ENCODE peak calls at places on chromosomes 11 and 22, in four cellular contexts. One of them, this sample, is unnamed.

GRCh38 chr22:47784367-47784983 is 1022.0 kb downstream of the TBC1D22A start:
- DNase-seq in H1: no peak
- DNase-seq in HepG2: no peak
- DNase-seq in GM12878: no peak
- DNase-seq in this sample: no peak

GRCh38 chr11:110093407-110094297 is 460 bp downstream of the ZC3H12C start:
- DNase-seq in HepG2: peak
- DNase-seq in GM12878: no peak
- DNase-seq in H1: no peak
- DNase-seq in this sample: peak

GRCh38 chr22:24503137-24503850 is 8.2 kb downstream of the UPB1 start:
- DNase-seq in GM12878: peak
- DNase-seq in HepG2: no peak
- DNase-seq in H1: no peak
- DNase-seq in this sample: peak

GRCh38 chr22:27174970-27175369 is 517.6 kb downstream of the MIAT start:
- DNase-seq in H1: no peak
- DNase-seq in HepG2: no peak
- DNase-seq in GM12878: no peak
- DNase-seq in this sample: no peak

GRCh38 chr11:123304828-123305530 is 109.9 kb upstream of the CLMP start:
- DNase-seq in HepG2: no peak
- DNase-seq in H1: no peak
- DNase-seq in GM12878: no peak
- DNase-seq in this sample: no peak

GRCh38 chr11:123558536-123559315 is 95.7 kb downstream of the SCN3B start:
- DNase-seq in GM12878: no peak
- DNase-seq in H1: no peak
- DNase-seq in HepG2: no peak
- DNase-seq in this sample: no peak

GRCh38 chr11:111352935-111353695 is 26.0 kb downstream of the POU2AF1 start:
- DNase-seq in HepG2: no peak
- DNase-seq in H1: no peak
- DNase-seq in GM12878: no peak
- DNase-seq in this sample: no peak

GRCh38 chr22:49738006-49738405 is 89.7 kb downstream of the BRD1 start:
- DNase-seq in GM12878: no peak
- DNase-seq in H1: no peak
- DNase-seq in HepG2: no peak
- DNase-seq in this sample: no peak

GRCh38 chr22:49733631-49734030 is 94.0 kb downstream of the BRD1 start:
- DNase-seq in H1: no peak
- DNase-seq in HepG2: no peak
- DNase-seq in GM12878: no peak
- DNase-seq in this sample: no peak

GRCh38 chr22:37401401-37401859 is 25.8 kb downstream of the ELFN2 start:
- DNase-seq in HepG2: no peak
- DNase-seq in GM12878: no peak
- DNase-seq in H1: no peak
- DNase-seq in this sample: no peak

GRCh38 chr11:68840661-68841653 is 759 bp downstream of the CPT1A start:
- DNase-seq in HepG2: no peak
- DNase-seq in GM12878: no peak
- DNase-seq in H1: no peak
- DNase-seq in this sample: no peak

GRCh38 chr11:67613960-67614715 is 7.4 kb downstream of the NDUFV1 start:
- DNase-seq in GM12878: peak
- DNase-seq in H1: no peak
- DNase-seq in HepG2: no peak
- DNase-seq in this sample: no peak
- H3K9ac ChIP-seq in GM12878: peak
- H3K9ac ChIP-seq in H1: no peak
- H3K9ac ChIP-seq in HepG2: peak
- H3K9ac ChIP-seq in this sample: peak

GRCh38 chr11:2074266-2074825 is 64.8 kb downstream of the IGF2 start:
- DNase-seq in GM12878: no peak
- DNase-seq in HepG2: no peak
- DNase-seq in H1: no peak
- DNase-seq in this sample: peak

GRCh38 chr11:2076441-2076840 is 62.7 kb downstream of the IGF2 start:
- DNase-seq in GM12878: no peak
- DNase-seq in HepG2: no peak
- DNase-seq in H1: no peak
- DNase-seq in this sample: no peak

GRCh38 chr11:2072551-2073261 is 66.5 kb downstream of the IGF2 start:
- DNase-seq in HepG2: no peak
- DNase-seq in H1: no peak
- DNase-seq in GM12878: no peak
- DNase-seq in this sample: no peak

GRCh38 chr11:2071748-2072385 is 67.3 kb downstream of the IGF2 start:
- DNase-seq in HepG2: no peak
- DNase-seq in H1: no peak
- DNase-seq in GM12878: no peak
- DNase-seq in this sample: no peak

DNA sequence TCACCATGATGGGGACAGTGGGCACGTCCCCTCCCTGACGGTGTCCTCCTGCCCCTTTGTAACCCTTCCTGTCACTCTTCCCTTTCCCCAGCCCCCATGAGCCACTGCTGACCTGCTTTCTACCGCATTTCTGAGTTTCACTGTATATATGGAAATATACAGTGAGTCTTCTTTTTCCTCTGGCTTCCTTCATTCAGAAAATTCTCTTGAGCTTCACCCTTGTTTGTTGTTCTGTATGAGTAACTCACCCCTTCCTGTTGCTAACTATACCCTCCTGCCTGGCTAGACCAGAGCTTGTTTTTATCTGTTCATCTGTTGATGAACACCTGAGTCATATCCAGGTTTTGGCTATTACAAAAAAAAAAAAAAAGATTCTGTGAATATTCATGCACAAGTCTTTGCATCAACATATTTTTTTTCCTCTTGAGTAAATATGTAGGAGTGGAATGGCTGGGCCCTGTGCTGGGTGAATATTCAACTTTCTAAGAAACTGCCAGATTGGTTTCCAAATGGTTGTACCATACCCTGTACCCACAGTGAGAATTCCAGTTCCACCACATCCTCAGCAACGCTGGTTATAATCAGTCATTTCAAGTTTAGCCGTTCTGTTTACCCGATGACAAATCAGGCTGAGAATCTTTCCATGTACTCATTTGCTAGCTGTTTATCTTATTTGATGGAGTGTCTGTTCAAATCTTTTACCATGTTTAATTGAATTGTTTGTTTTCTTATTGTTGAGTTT is 62.0 kb downstream of the IGF2 start:
- DNase-seq in HepG2: peak
- DNase-seq in GM12878: no peak
- DNase-seq in H1: no peak
- DNase-seq in this sample: no peak
- TF ChIP-seq SUZ12 in HepG2: no peak
- TF ChIP-seq SUZ12 in GM12878: no peak
- TF ChIP-seq SUZ12 in H1: no peak
- TF ChIP-seq SUZ12 in this sample: no peak

DNA sequence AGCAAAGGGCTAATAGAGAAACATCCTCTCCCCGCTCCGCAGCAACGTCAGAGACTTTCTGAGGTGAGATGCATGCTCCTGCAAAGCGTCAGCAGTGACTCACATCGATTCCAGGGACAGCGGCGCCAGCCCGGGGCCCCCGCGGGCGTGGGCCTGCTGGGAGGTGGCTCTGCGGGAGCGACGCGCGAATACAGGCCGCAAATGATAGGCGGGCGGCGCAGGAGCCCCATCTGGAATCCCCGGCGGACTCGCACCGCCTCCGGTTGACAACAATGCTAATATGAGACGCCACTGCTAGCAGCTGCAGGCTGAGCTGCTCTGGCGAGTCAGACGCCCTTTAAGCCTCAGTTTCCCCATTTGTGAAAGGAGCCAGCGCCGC is 557 bp downstream of the RANGAP1 start:
- DNase-seq in GM12878: no peak
- DNase-seq in HepG2: peak
- DNase-seq in H1: no peak
- DNase-seq in this sample: no peak
- TF ChIP-seq YY1 in GM12878: no peak
- TF ChIP-seq YY1 in HepG2: no peak
- TF ChIP-seq YY1 in H1: no peak
- TF ChIP-seq YY1 in this sample: no peak

GRCh38 chr22:31215018-31215535 is 3.0 kb downstream of the LIMK2 start:
- DNase-seq in GM12878: no peak
- DNase-seq in H1: no peak
- DNase-seq in HepG2: no peak
- DNase-seq in this sample: no peak
- H3K9ac ChIP-seq in GM12878: no peak
- H3K9ac ChIP-seq in H1: no peak
- H3K9ac ChIP-seq in HepG2: no peak
- H3K9ac ChIP-seq in this sample: no peak

GRCh38 chr11:126282361-126282741 is 542 bp upstream of the TIRAP start:
- DNase-seq in H1: no peak
- DNase-seq in HepG2: peak
- DNase-seq in GM12878: no peak
- DNase-seq in this sample: no peak
- TF ChIP-seq SUZ12 in H1: no peak
- TF ChIP-seq SUZ12 in HepG2: no peak
- TF ChIP-seq SUZ12 in GM12878: no peak
- TF ChIP-seq SUZ12 in this sample: no peak

GRCh38 chr22:19463008-19463407 is 15.5 kb upstream of the C22orf39 start:
- DNase-seq in HepG2: no peak
- DNase-seq in H1: no peak
- DNase-seq in GM12878: no peak
- DNase-seq in this sample: no peak
- TF ChIP-seq YY1 in HepG2: no peak
- TF ChIP-seq YY1 in H1: no peak
- TF ChIP-seq YY1 in GM12878: no peak
- TF ChIP-seq YY1 in this sample: no peak

GRCh38 chr11:43614214-43614613 is 66.3 kb upstream of the HSD17B12 start:
- DNase-seq in GM12878: no peak
- DNase-seq in HepG2: no peak
- DNase-seq in H1: no peak
- DNase-seq in this sample: no peak
- H3K9ac ChIP-seq in GM12878: no peak
- H3K9ac ChIP-seq in HepG2: no peak
- H3K9ac ChIP-seq in H1: no peak
- H3K9ac ChIP-seq in this sample: no peak

This sample was measured in NT2/D1.